ENCODE peak calls at places on chromosomes 5 and 9, in ten cellular contexts. E, V, H, D, S, F, G, J, I and Q are unnamed samples.

GRCh38 chr5:141966963-141967333 is 2.0 kb upstream of the RNF14 start:
- DNase-seq in E (no peak), S (no peak), I (no peak), V (no peak), D (no peak), F (no peak), H (no peak), G (no peak), J (no peak), Q (no peak)

GRCh38 chr9:92035687-92036410 is 79.4 kb downstream of the SPTLC1 start:
- DNase-seq in J (no peak), D (no peak), V (no peak), F (peak; percentile 94), I (no peak), S (no peak), H (no peak), E (peak; percentile 44), G (no peak), Q (no peak)

GRCh38 chr9:78132688-78133033 is 101.0 kb upstream of the GNAQ start:
- DNase-seq in J (no peak), D (no peak), E (no peak), I (no peak), F (peak; percentile 14), H (no peak), G (no peak), S (no peak), V (no peak), Q (no peak)

GRCh38 chr5:98770158-98770910 is 3.1 kb upstream of the RGMB start:
- DNase-seq in H (peak; percentile 45), I (no peak), D (peak; percentile 24), F (peak; percentile 85), S (peak; percentile 53), G (peak; percentile 71), J (no peak), E (peak; percentile 66), V (peak; percentile 60), Q (peak; percentile 60)

GRCh38 chr5:134082264-134082992 is 32.1 kb upstream of the TCF7 start:
- DNase-seq in G (no peak), E (peak; percentile 27), D (no peak), S (no peak), F (no peak), I (no peak), H (no peak), J (no peak), V (no peak), Q (no peak)

GRCh38 chr9:137168575-137168906 is 1.3 kb downstream of the LRRC26 start:
- DNase-seq in F (no peak), S (no peak), G (no peak), D (no peak), H (no peak), E (peak; percentile 20), J (peak; percentile 54), V (peak; percentile 28), I (no peak), Q (no peak)

GRCh38 chr5:126335871-126336270 is 87.3 kb upstream of the GRAMD2B start:
- DNase-seq in I (no peak), G (no peak), D (no peak), H (no peak), F (peak; percentile 77), E (no peak), S (no peak), J (no peak), V (no peak), Q (no peak)

GRCh38 chr5:34563269-34563668 is 92.9 kb upstream of the RAI14 start:
- DNase-seq in G (no peak), F (no peak), H (no peak), D (no peak), V (no peak), E (no peak), J (no peak), I (no peak), S (no peak), Q (no peak)

GRCh38 chr9:114452219-114453169 is 52.8 kb downstream of the WHRN start:
- DNase-seq in G (no peak), H (no peak), J (no peak), I (no peak), D (no peak), S (peak; percentile 36), V (peak; percentile 40), E (no peak), F (no peak), Q (no peak)

GRCh38 chr9:16867571-16868311 is 2.7 kb downstream of the BNC2 start:
- DNase-seq in I (no peak), G (no peak), H (peak; percentile 34), S (no peak), J (no peak), D (no peak), V (no peak), E (peak; percentile 70), F (peak; percentile 79), Q (no peak)
- H3K4me1 ChIP-seq in I (no peaks in the 10 kb centered on the region), G (peaks cover 6% of the 10 kb centered on the region), H (peaks cover 8% of the 10 kb centered on the region), S (peaks cover 11% of the 10 kb centered on the region), J (no peaks in the 10 kb centered on the region), D (no peaks in the 10 kb centered on the region), V (peaks cover 23% of the 10 kb centered on the region), E (peaks cover 70% of the 10 kb centered on the region), F (peaks cover 2% of the 10 kb centered on the region), Q (no peaks in the 10 kb centered on the region)

GRCh38 chr9:132557159-132557558 is 25.2 kb upstream of the BARHL1 start:
- DNase-seq in I (no peak), V (no peak), S (no peak), E (no peak), J (no peak), G (no peak), H (no peak), D (no peak), F (no peak), Q (no peak)

GRCh38 chr9:132557768-132558167 is 24.6 kb upstream of the BARHL1 start:
- DNase-seq in I (no peak), E (no peak), D (no peak), J (no peak), F (no peak), H (no peak), V (no peak), S (no peak), G (no peak), Q (no peak)

GRCh38 chr9:132560604-132561304 is 21.7 kb upstream of the BARHL1 start:
- DNase-seq in F (no peak), E (no peak), S (peak; percentile 45), I (no peak), J (no peak), D (no peak), V (peak; percentile 8), G (no peak), H (no peak), Q (no peak)

GRCh38 chr9:132559711-132560110 is 22.7 kb upstream of the BARHL1 start:
- DNase-seq in G (no peak), H (no peak), V (no peak), E (no peak), S (no peak), J (no peak), D (no peak), F (no peak), I (no peak), Q (no peak)

DNA sequence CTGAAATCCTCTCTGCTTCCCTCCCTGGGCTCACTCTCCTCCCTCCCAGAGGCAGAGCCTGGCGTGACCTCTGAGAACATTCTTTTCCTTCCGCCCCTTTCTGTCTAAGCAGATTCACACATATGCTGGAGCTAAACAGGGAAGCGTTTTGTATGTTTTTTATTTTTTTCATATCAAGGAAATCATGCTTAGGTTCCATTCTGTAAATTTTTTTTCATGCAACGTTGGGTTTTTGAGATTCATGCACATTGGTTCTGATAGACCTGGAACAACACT is 20.2 kb upstream of the BARHL1 start:
- DNase-seq in G (no peak), I (no peak), D (no peak), F (no peak), V (no peak), J (no peak), E (no peak), H (no peak), S (no peak), Q (no peak)
- H3K27me3 ChIP-seq in G (no peaks in the 10 kb centered on the region), I (no peaks in the 10 kb centered on the region), D (no peaks in the 10 kb centered on the region), F (peaks cover 55% of the 10 kb centered on the region), V (no peaks in the 10 kb centered on the region), J (peaks cover 67% of the 10 kb centered on the region), E (peaks cover 52% of the 10 kb centered on the region), H (peaks cover 3% of the 10 kb centered on the region), S (no peaks in the 10 kb centered on the region), Q (no peaks in the 10 kb centered on the region)

GRCh38 chr9:93954436-93955355 is at the start of gene BARX1:
- DNase-seq in V (no peak), H (no peak), G (no peak), E (no peak), F (no peak), D (no peak), S (no peak), J (no peak), I (no peak), Q (peak; percentile 75)
- H3K4me1 ChIP-seq in V (peaks cover 58% of the 10 kb centered on the region), H (peaks cover 25% of the 10 kb centered on the region), G (peaks cover 44% of the 10 kb centered on the region), E (no peaks in the 10 kb centered on the region), F (peaks cover 47% of the 10 kb centered on the region), D (peaks cover 49% of the 10 kb centered on the region), S (no peaks in the 10 kb centered on the region), J (no peaks in the 10 kb centered on the region), I (peaks cover 40% of the 10 kb centered on the region), Q (no peaks in the 10 kb centered on the region)

GRCh38 chr5:1734908-1735289 is 64.7 kb downstream of the MRPL36 start:
- DNase-seq in S (no peak), D (no peak), E (no peak), J (no peak), G (no peak), I (no peak), V (no peak), H (no peak), F (no peak), Q (no peak)

GRCh38 chr5:1733369-1733768 is 66.3 kb downstream of the MRPL36 start:
- DNase-seq in I (no peak), S (no peak), J (no peak), F (no peak), E (no peak), D (no peak), G (no peak), V (no peak), H (no peak), Q (no peak)

GRCh38 chr5:1732955-1733354 is 66.7 kb downstream of the MRPL36 start:
- DNase-seq in F (no peak), H (no peak), S (no peak), V (no peak), D (peak; percentile 6), J (no peak), I (no peak), E (no peak), G (peak; percentile 8), Q (peak; percentile 50)

GRCh38 chr5:1735320-1735970 is 64.2 kb downstream of the MRPL36 start:
- DNase-seq in V (no peak), E (no peak), H (no peak), I (no peak), J (no peak), G (no peak), F (no peak), S (no peak), D (no peak), Q (peak; percentile 44)

DNA sequence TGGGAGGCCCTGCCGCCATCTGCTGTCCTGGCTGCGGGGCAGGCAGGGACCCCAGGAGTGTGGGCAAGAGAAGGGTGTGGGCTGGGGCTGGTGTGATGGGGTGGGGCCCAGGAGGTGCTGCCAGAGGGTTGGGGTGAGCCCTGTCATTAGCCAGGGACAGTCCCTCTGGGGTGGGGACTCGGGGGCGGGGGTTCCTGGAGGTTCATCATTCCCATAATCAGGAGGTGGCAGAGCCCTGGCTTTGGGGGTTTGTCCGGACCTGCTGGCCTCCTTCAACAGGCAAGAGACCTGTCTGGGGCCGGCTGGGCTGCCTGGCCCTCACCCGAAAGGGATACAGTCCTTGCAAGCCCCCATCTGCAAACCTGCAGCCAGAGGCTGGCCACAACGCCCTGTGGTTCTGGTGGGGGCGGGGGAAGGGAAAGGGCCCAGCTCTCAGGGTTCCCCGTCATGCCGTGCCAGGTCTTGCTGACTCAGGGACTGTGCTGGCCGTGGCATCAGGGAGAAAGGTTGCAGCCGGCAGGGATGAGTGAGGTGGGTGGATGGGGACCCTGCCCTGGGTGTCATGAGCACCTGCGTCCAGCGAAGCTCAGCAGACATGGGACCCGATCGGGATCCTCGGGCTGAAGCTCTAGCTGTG is 65.2 kb downstream of the MRPL36 start:
- DNase-seq in V (no peak), H (no peak), G (no peak), J (no peak), I (no peak), F (no peak), S (no peak), E (no peak), D (no peak), Q (peak; percentile 66)
- H3K27me3 ChIP-seq in V (no peaks in the 10 kb centered on the region), H (no peaks in the 10 kb centered on the region), G (no peaks in the 10 kb centered on the region), J (peaks cover 48% of the 10 kb centered on the region), I (no peaks in the 10 kb centered on the region), F (peaks cover 5% of the 10 kb centered on the region), S (no peaks in the 10 kb centered on the region), E (no peaks in the 10 kb centered on the region), D (no peaks in the 10 kb centered on the region), Q (no peaks in the 10 kb centered on the region)